ENCODE peak calls at places on chromosomes 11 and 22, in five cellular contexts. R is CD8-positive, alpha-beta T cell; S is GM20000; V is choroid plexus epithelial cell; C is testis. K is an unnamed sample.

GRCh38 chr11:10118830-10119229 is 175.2 kb downstream of the SBF2 start:
- DNase-seq in R (no peak), S (no peak), V (peak), C (no peak), K (no peak)

GRCh38 chr11:126997196-126997595 is 3.4 kb downstream of the KIRREL3 start:
- DNase-seq in R (no peak), S (no peak), V (no peak), C (no peak), K (no peak)

GRCh38 chr11:47418454-47419259 is 7.6 kb downstream of the PSMC3 start:
- DNase-seq in R (no peak), S (no peak), V (no peak), C (no peak), K (no peak)

GRCh38 chr22:35609261-35609660 is 7.9 kb downstream of the MB start:
- DNase-seq in R (no peak), S (no peak), V (no peak), C (no peak), K (no peak)

GRCh38 chr11:69002101-69002742 is 10.8 kb downstream of the MRGPRF start:
- DNase-seq in R (no peak), S (no peak), V (no peak), C (no peak), K (no peak)

GRCh38 chr22:17910561-17911311 is 113.6 kb downstream of the MICAL3 start:
- DNase-seq in R (no peak), S (no peak), V (peak), C (peak), K (no peak)

GRCh38 chr22:48755332-48755949 is 1072.2 kb downstream of the BRD1 start:
- DNase-seq in R (no peak), S (no peak), V (no peak), C (peak), K (no peak)

GRCh38 chr11:107257660-107258059 is 200.0 kb downstream of the CWF19L2 start:
- DNase-seq in R (no peak), S (no peak), V (no peak), C (no peak), K (no peak)

GRCh38 chr11:82756765-82757650 is 23.3 kb upstream of the FAM181B start:
- DNase-seq in R (no peak), S (no peak), V (no peak), C (no peak), K (no peak)

GRCh38 chr22:43521716-43522115 is 109.9 kb downstream of the MPPED1 start:
- DNase-seq in R (no peak), S (no peak), V (no peak), C (no peak), K (no peak)

GRCh38 chr11:43904737-43905515 is 24.3 kb downstream of the ALKBH3 start:
- DNase-seq in R (no peak), S (no peak), V (peak), C (no peak), K (no peak)

GRCh38 chr11:123901867-123902266 is at the start of gene OR8D4:
- DNase-seq in R (no peak), S (no peak), V (no peak), C (no peak), K (no peak)

GRCh38 chr11:73195191-73196007 is 22.7 kb upstream of the P2RY2 start:
- DNase-seq in R (no peak), S (no peak), V (no peak), C (no peak), K (no peak)

GRCh38 chr22:36017661-36018091 is 10.9 kb downstream of the RBFOX2 start:
- DNase-seq in R (no peak), S (peak), V (no peak), C (no peak), K (peak)

GRCh38 chr11:13140028-13140870 is 131.1 kb downstream of the RASSF10 start:
- DNase-seq in R (no peak), S (peak), V (peak), C (no peak), K (no peak)

GRCh38 chr11:61058583-61059259 is 43.6 kb upstream of the CD5 start:
- DNase-seq in R (no peak), S (no peak), V (no peak), C (no peak), K (no peak)

GRCh38 chr11:102120006-102120405 is 9.8 kb downstream of the YAP1 start:
- DNase-seq in R (no peak), S (no peak), V (peak), C (no peak), K (no peak)

GRCh38 chr22:47691152-47691895 is 928.9 kb downstream of the TBC1D22A start:
- DNase-seq in R (no peak), S (no peak), V (no peak), C (no peak), K (no peak)

GRCh38 chr11:119323532-119324033 is 6.7 kb upstream of the MCAM start:
- DNase-seq in R (peak), S (peak), V (peak), C (peak), K (no peak)

GRCh38 chr11:1139441-1140066 is 18.2 kb upstream of the MUC5AC start:
- DNase-seq in R (no peak), S (no peak), V (peak), C (no peak), K (no peak)

GRCh38 chr22:44311855-44312170 is 938 bp downstream of the SHISAL1 start:
- DNase-seq in R (no peak), S (no peak), V (peak), C (no peak), K (no peak)

GRCh38 chr11:27861706-27862430 is 161.6 kb upstream of the BDNF start:
- DNase-seq in R (no peak), S (no peak), V (peak), C (no peak), K (no peak)

GRCh38 chr11:74257934-74258553 is 53.4 kb downstream of the P4HA3 start:
- DNase-seq in R (no peak), S (no peak), V (peak), C (peak), K (no peak)

GRCh38 chr11:116948375-116948774 is 111.0 kb upstream of the APOA1 start:
- DNase-seq in R (no peak), S (no peak), V (peak), C (no peak), K (no peak)

GRCh38 chr11:128841461-128842072 is 25.5 kb downstream of the KCNJ1 start:
- DNase-seq in R (no peak), S (no peak), V (no peak), C (no peak), K (peak)

GRCh38 chr11:128845334-128845780 is 21.7 kb downstream of the KCNJ1 start:
- DNase-seq in R (no peak), S (no peak), V (no peak), C (no peak), K (no peak)

GRCh38 chr11:128840137-128840536 is 27.0 kb downstream of the KCNJ1 start:
- DNase-seq in R (no peak), S (no peak), V (no peak), C (no peak), K (no peak)

GRCh38 chr11:128840783-128841182 is 26.3 kb downstream of the KCNJ1 start:
- DNase-seq in R (no peak), S (no peak), V (no peak), C (no peak), K (no peak)

DNA sequence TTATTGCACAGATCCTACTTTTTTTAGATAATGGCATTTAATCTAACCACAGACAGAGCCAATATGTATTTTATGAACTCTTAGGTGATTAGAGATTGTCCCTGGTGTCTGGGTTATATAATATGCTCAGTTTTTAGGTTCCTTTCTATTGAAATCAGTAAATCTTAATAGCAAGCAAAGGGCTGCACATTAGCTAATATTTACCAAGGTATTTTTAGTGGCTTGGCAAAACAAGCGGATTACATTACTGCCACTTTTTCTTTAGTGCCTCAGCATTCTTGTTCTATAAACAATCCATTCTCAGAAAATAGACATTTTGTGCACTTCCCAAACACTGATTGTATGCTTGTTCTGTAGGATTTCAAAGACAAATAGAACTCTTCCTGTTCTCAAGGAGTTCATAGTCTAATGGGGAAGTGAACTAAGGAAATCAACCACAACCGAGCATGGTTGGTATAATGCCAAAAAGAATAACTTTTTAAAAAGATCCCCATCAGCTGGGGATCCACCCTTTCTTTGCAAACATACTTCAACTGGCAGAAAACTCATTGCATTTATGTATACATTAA is 23.8 kb downstream of the KCNJ1 start:
- DNase-seq in R (no peak), S (no peak), V (no peak), C (no peak), K (no peak)
- TF ChIP-seq CTCF in R (no peak), S (no peak), V (no peak), C (no peak), K (no peak)

DNA sequence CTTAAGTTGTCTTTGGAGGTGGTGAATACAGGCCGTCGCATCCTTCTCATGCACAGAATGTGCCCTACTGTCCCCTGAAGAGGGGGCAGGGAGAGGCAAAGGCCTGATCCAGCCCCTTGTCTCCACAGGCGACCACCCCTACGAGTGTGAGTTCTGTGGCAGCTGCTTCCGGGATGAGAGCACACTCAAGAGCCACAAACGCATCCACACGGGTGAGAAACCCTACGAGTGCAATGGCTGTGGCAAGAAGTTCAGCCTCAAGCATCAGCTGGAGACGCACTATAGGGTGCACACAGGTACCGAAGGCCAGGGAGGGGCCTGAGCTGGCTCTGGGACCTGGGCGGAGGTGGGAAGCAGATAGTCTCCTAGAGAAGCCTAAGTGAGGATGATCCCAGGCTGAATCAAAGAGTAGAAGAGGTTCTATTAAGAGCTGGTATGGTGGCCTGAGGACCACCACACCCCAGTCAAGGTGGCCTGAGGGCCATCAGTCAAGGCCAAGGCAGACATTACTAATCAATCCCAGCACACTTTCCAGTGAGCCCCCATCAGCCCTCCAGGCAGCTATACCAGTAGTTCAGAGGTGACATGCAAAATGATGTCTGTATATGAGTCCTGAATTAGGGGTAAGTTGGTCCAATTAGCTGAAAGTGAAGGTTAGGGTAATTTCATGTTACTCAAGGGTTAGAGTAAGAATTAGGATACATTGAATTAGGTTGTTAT is 49.0 kb upstream of the NNMT start:
- DNase-seq in R (no peak), S (no peak), V (no peak), C (no peak), K (no peak)
- TF ChIP-seq CTCF in R (no peak), S (no peak), V (no peak), C (no peak), K (no peak)

GRCh38 chr11:76044750-76045320 is 161.5 kb downstream of the WNT11 start:
- DNase-seq in R (no peak), S (no peak), V (no peak), C (no peak), K (no peak)

GRCh38 chr11:76038608-76039007 is 167.7 kb downstream of the WNT11 start:
- DNase-seq in R (no peak), S (no peak), V (no peak), C (no peak), K (no peak)

GRCh38 chr11:76041208-76041607 is 165.1 kb downstream of the WNT11 start:
- DNase-seq in R (no peak), S (no peak), V (no peak), C (no peak), K (no peak)
- TF ChIP-seq CTCF in R (no peak), S (no peak), V (no peak), C (no peak), K (no peak)

GRCh38 chr11:129917231-129917630 is 21.9 kb upstream of the NFRKB start:
- DNase-seq in R (no peak), S (no peak), V (no peak), C (no peak), K (no peak)

GRCh38 chr11:129918361-129918760 is 23.0 kb upstream of the NFRKB start:
- DNase-seq in R (no peak), S (no peak), V (no peak), C (no peak), K (no peak)

DNA sequence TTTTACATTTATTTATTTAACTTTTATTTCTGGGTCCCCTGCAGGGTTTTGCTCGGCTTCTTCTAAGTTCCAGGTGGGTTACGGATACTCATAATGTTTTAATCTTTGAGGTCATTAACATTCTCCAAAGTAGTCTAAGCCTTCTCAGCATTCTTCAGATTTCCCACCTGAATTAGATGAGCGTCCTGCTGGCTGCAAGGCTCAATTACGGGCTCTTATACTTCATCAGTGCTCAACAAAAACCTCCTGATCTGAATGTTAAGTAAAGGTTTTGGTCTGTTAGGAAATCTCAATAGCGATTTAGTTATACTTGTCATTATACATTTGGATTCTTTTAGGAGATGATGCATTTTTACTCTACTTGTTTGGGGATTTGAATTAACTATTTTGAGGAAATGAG is 27.3 kb upstream of the NFRKB start:
- DNase-seq in R (no peak), S (no peak), V (no peak), C (no peak), K (no peak)
- TF ChIP-seq CTCF in R (no peak), S (no peak), V (no peak), C (no peak), K (no peak)